ENCODE peak calls at places on chromosomes 3 and 15, in seven cellular contexts. Q is spleen, H is IMR-90, L is esophagus squamous epithelium, E is right lobe of liver, I is HCT116, G is A549. N is an unnamed sample. For H3K4me1, the result is how much of the 10 kb centered on the place peaks cover.

GRCh38 chr3:41330465-41330864 is 131.2 kb downstream of the CTNNB1 start:
- DNase-seq in H (peak), Q (no peak), G (no peak), L (no peak), E (no peak), I (no peak), N (no peak)

GRCh38 chr15:77543159-77543882 is 89.4 kb downstream of the LINGO1 start:
- DNase-seq in E (peak), I (peak), Q (peak), G (peak), H (peak), L (peak), N (peak)

GRCh38 chr3:65291448-65292091 is 603.8 kb upstream of the ADAMTS9 start:
- DNase-seq in Q (no peak), H (no peak), G (no peak), I (no peak), E (no peak), L (no peak), N (no peak)

GRCh38 chr3:53264718-53265117 is 8.9 kb upstream of the TKT start:
- DNase-seq in H (no peak), E (peak), I (no peak), L (no peak), G (no peak), Q (peak), N (no peak)

GRCh38 chr15:62404194-62404985 is 239.3 kb upstream of the C2CD4B start:
- DNase-seq in G (no peak), H (no peak), E (no peak), Q (no peak), L (no peak), I (no peak), N (no peak)

GRCh38 chr3:19171794-19172193 is 23.5 kb downstream of the KCNH8 start:
- DNase-seq in H (no peak), I (no peak), Q (no peak), G (no peak), L (no peak), E (no peak), N (no peak)

GRCh38 chr3:165459924-165460540 is 263.8 kb upstream of the SLITRK3 start:
- DNase-seq in G (peak), Q (no peak), L (no peak), H (no peak), E (no peak), I (no peak), N (no peak)

GRCh38 chr15:27589260-27589659 is 509.9 kb downstream of the OCA2 start:
- DNase-seq in Q (no peak), L (no peak), E (no peak), I (no peak), H (no peak), G (no peak), N (no peak)

GRCh38 chr15:63157891-63158431 is 684 bp upstream of the RPS27L start:
- DNase-seq in G (peak), E (no peak), I (peak), H (peak), L (no peak), Q (no peak), N (peak)

GRCh38 chr3:122190525-122190924 is 7.1 kb downstream of the CASR start:
- DNase-seq in Q (no peak), H (no peak), L (no peak), E (no peak), I (no peak), G (no peak), N (no peak)

GRCh38 chr15:73318463-73319351 is 50.1 kb downstream of the HCN4 start:
- DNase-seq in H (no peak), E (peak), I (no peak), L (no peak), Q (peak), G (no peak), N (no peak)

GRCh38 chr15:56732881-56733130 is 503 bp downstream of the ZNF280D start:
- DNase-seq in E (no peak), H (no peak), Q (no peak), L (no peak), G (peak), I (peak), N (no peak)

GRCh38 chr15:70035719-70036077 is 62.0 kb downstream of the TLE3 start:
- DNase-seq in L (no peak), I (no peak), G (no peak), H (no peak), Q (peak), E (no peak), N (no peak)

GRCh38 chr3:190183121-190183520 is 62.4 kb upstream of the P3H2 start:
- DNase-seq in I (no peak), E (no peak), Q (no peak), G (peak), L (no peak), H (peak), N (no peak)

GRCh38 chr3:25856902-25857518 is 67.1 kb downstream of the OXSM start:
- DNase-seq in E (no peak), Q (no peak), H (peak), L (no peak), I (peak), G (peak), N (peak)

GRCh38 chr3:64651286-64651685 is 36.5 kb downstream of the ADAMTS9 start:
- DNase-seq in Q (no peak), H (no peak), L (no peak), I (no peak), G (no peak), E (no peak), N (no peak)

GRCh38 chr3:31671456-31671855 is 138.7 kb downstream of the STT3B start:
- DNase-seq in L (no peak), Q (no peak), G (no peak), E (no peak), H (no peak), I (no peak), N (no peak)

GRCh38 chr3:195213639-195214315 is 57.2 kb downstream of the XXYLT1 start:
- DNase-seq in L (no peak), I (no peak), Q (no peak), E (no peak), G (no peak), H (no peak), N (no peak)

GRCh38 chr15:70181626-70182255 is 84.0 kb upstream of the TLE3 start:
- DNase-seq in L (no peak), Q (peak), G (no peak), H (no peak), E (no peak), I (no peak), N (no peak)

GRCh38 chr3:115623414-115623868 is at the start of gene GAP43:
- DNase-seq in L (no peak), I (no peak), G (peak), Q (no peak), E (no peak), H (peak), N (peak)

GRCh38 chr15:55789066-55789660 is 46.2 kb upstream of the PRTG start:
- DNase-seq in H (no peak), L (no peak), G (no peak), I (peak), E (no peak), Q (no peak), N (peak)

GRCh38 chr15:25065286-25065685 is 110.5 kb downstream of the SNRPN start:
- DNase-seq in L (no peak), I (no peak), G (no peak), H (no peak), Q (peak), E (peak), N (no peak)

GRCh38 chr3:129280183-129280582 is 1.5 kb downstream of the HMCES start:
- DNase-seq in G (no peak), L (no peak), I (no peak), H (no peak), E (no peak), Q (no peak), N (no peak)

GRCh38 chr3:129278970-129279906 is 568 bp downstream of the HMCES start:
- DNase-seq in G (peak), L (no peak), Q (peak), H (peak), I (peak), E (peak), N (peak)

GRCh38 chr3:129277829-129278271 is 820 bp upstream of the HMCES start:
- DNase-seq in I (no peak), H (peak), Q (peak), G (no peak), E (no peak), L (no peak), N (no peak)

GRCh38 chr3:129276385-129276784 is 2.3 kb upstream of the HMCES start:
- DNase-seq in H (no peak), Q (peak), E (no peak), L (no peak), I (no peak), G (no peak), N (no peak)

GRCh38 chr3:129278439-129278969 is at the start of gene HMCES:
- DNase-seq in E (peak), I (peak), G (peak), H (peak), L (peak), Q (peak), N (peak)
- TF ChIP-seq POLR2A in E (no peak), I (no peak), G (no peak), H (no peak), L (no peak), Q (no peak), N (no peak)

GRCh38 chr15:45780352-45780751 is 145.5 kb downstream of the SQOR start:
- DNase-seq in H (no peak), Q (no peak), G (no peak), I (no peak), L (no peak), E (no peak), N (no peak)
- H3K4me3 ChIP-seq in H (no peak), Q (no peak), G (no peak), I (no peak), L (no peak), E (no peak), N (no peak)

DNA sequence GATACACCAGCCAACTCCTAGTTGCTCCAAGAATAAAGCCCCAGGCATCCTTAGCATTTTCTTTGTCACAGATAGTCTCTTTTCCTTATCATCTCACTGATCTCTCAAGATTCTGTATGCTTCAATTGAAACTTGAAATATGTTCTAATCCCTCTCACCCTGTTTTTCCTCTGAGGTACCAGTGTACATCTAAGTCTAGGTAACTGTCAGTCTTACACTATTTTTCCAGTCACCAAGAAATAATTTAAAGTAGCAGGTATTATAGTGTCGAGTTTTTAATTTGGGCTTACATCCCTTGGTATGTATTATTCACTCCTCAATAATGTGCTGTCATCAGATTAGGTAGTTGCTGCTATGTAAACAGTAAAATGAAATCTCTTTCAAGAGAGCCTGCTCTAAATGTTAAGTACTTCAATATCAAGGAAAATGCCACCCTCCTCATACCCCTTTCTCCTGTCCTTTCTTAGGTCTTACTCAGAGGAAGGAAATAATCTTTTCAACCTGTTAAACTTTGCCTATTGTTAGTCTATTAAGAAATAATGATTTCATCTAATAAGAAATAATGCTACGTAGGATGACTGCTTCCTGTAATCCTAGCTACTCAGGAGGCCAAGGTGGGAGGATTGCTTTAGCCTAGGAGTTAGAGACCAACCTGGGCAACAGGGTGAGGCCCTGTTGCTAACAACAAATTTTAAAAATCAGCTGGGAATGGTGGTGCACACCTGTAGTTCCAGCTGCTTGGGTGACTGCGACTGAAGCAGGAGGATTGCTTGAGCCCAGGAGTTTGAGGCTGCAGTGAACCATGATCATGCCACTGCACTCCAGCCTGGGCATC is 39.8 kb downstream of the TSC22D2 start:
- DNase-seq in L (no peak), Q (no peak), I (no peak), E (no peak), H (no peak), G (no peak), N (no peak)
- H3K4me1 ChIP-seq in L (under half), Q (half or more), I (under half), E (under half), H (under half), G (half or more), N (under half)

GRCh38 chr15:75202251-75203016 is 752 bp downstream of the C15orf39 start:
- DNase-seq in G (peak), H (peak), I (no peak), L (peak), E (peak), Q (peak), N (peak)
- TF ChIP-seq POLR2A in G (no peak), H (peak), I (no peak), L (no peak), E (no peak), Q (no peak), N (peak)